ENCODE peak calls at places on chromosome 16, in five cellular contexts. One of them, this sample, is unnamed.

GRCh38 chr16:48126801-48127644 is 28.8 kb downstream of the ABCC12 start:
- DNase-seq in stimulated activated CD4-positive, alpha-beta T cell treated with anti-CD3 and anti-CD28 coated beads, Interleukin-1b, Interleukin-23, amount 100 ng/mL, for 24 hours: no peak
- DNase-seq in iris pigment epithelial cell: peak
- DNase-seq in OCI-LY7: no peak
- DNase-seq in CD8-positive, alpha-beta memory T cell: no peak
- DNase-seq in this sample: peak

GRCh38 chr16:77193377-77193776 is 2.4 kb downstream of the MON1B start:
- DNase-seq in OCI-LY7: no peak
- DNase-seq in CD8-positive, alpha-beta memory T cell: no peak
- DNase-seq in stimulated activated CD4-positive, alpha-beta T cell treated with anti-CD3 and anti-CD28 coated beads, Interleukin-1b, Interleukin-23, amount 100 ng/mL, for 24 hours: no peak
- DNase-seq in iris pigment epithelial cell: no peak
- DNase-seq in this sample: no peak

GRCh38 chr16:47156816-47157215 is 13.1 kb upstream of the NETO2 start:
- DNase-seq in stimulated activated CD4-positive, alpha-beta T cell treated with anti-CD3 and anti-CD28 coated beads, Interleukin-1b, Interleukin-23, amount 100 ng/mL, for 24 hours: no peak
- DNase-seq in CD8-positive, alpha-beta memory T cell: no peak
- DNase-seq in OCI-LY7: no peak
- DNase-seq in iris pigment epithelial cell: no peak
- DNase-seq in this sample: no peak

GRCh38 chr16:1065466-1066128 is 7.0 kb upstream of the SSTR5 start:
- DNase-seq in stimulated activated CD4-positive, alpha-beta T cell treated with anti-CD3 and anti-CD28 coated beads, Interleukin-1b, Interleukin-23, amount 100 ng/mL, for 24 hours: no peak
- DNase-seq in CD8-positive, alpha-beta memory T cell: no peak
- DNase-seq in OCI-LY7: no peak
- DNase-seq in iris pigment epithelial cell: no peak
- DNase-seq in this sample: no peak

GRCh38 chr16:78286076-78286475 is 186.6 kb downstream of the WWOX start:
- DNase-seq in iris pigment epithelial cell: no peak
- DNase-seq in CD8-positive, alpha-beta memory T cell: no peak
- DNase-seq in stimulated activated CD4-positive, alpha-beta T cell treated with anti-CD3 and anti-CD28 coated beads, Interleukin-1b, Interleukin-23, amount 100 ng/mL, for 24 hours: no peak
- DNase-seq in OCI-LY7: no peak
- DNase-seq in this sample: no peak

GRCh38 chr16:23141959-23142740 is 7.1 kb downstream of the USP31 start:
- DNase-seq in iris pigment epithelial cell: peak
- DNase-seq in OCI-LY7: no peak
- DNase-seq in stimulated activated CD4-positive, alpha-beta T cell treated with anti-CD3 and anti-CD28 coated beads, Interleukin-1b, Interleukin-23, amount 100 ng/mL, for 24 hours: no peak
- DNase-seq in CD8-positive, alpha-beta memory T cell: no peak
- DNase-seq in this sample: no peak

GRCh38 chr16:47774661-47775060 is 313.5 kb downstream of the PHKB start:
- DNase-seq in OCI-LY7: no peak
- DNase-seq in stimulated activated CD4-positive, alpha-beta T cell treated with anti-CD3 and anti-CD28 coated beads, Interleukin-1b, Interleukin-23, amount 100 ng/mL, for 24 hours: no peak
- DNase-seq in CD8-positive, alpha-beta memory T cell: no peak
- DNase-seq in iris pigment epithelial cell: peak
- DNase-seq in this sample: no peak

GRCh38 chr16:68031951-68032350 is 8.9 kb downstream of the DUS2 start:
- DNase-seq in CD8-positive, alpha-beta memory T cell: no peak
- DNase-seq in stimulated activated CD4-positive, alpha-beta T cell treated with anti-CD3 and anti-CD28 coated beads, Interleukin-1b, Interleukin-23, amount 100 ng/mL, for 24 hours: no peak
- DNase-seq in iris pigment epithelial cell: peak
- DNase-seq in OCI-LY7: no peak
- DNase-seq in this sample: no peak

GRCh38 chr16:4529085-4530060 is 9.2 kb downstream of the CDIP1 start:
- DNase-seq in stimulated activated CD4-positive, alpha-beta T cell treated with anti-CD3 and anti-CD28 coated beads, Interleukin-1b, Interleukin-23, amount 100 ng/mL, for 24 hours: no peak
- DNase-seq in CD8-positive, alpha-beta memory T cell: peak
- DNase-seq in OCI-LY7: peak
- DNase-seq in iris pigment epithelial cell: peak
- DNase-seq in this sample: no peak

GRCh38 chr16:75908718-75909117 is 182.4 kb upstream of the CPHXL start:
- DNase-seq in OCI-LY7: no peak
- DNase-seq in stimulated activated CD4-positive, alpha-beta T cell treated with anti-CD3 and anti-CD28 coated beads, Interleukin-1b, Interleukin-23, amount 100 ng/mL, for 24 hours: no peak
- DNase-seq in iris pigment epithelial cell: no peak
- DNase-seq in CD8-positive, alpha-beta memory T cell: no peak
- DNase-seq in this sample: no peak

GRCh38 chr16:53678756-53679334 is 24.8 kb downstream of the RPGRIP1L start:
- DNase-seq in CD8-positive, alpha-beta memory T cell: no peak
- DNase-seq in stimulated activated CD4-positive, alpha-beta T cell treated with anti-CD3 and anti-CD28 coated beads, Interleukin-1b, Interleukin-23, amount 100 ng/mL, for 24 hours: no peak
- DNase-seq in iris pigment epithelial cell: no peak
- DNase-seq in OCI-LY7: no peak
- DNase-seq in this sample: no peak

This sample was measured in SW 1271.